ENCODE peak calls at places on chromosome 12, in ten cellular contexts. One of them, this sample, is unnamed.

GRCh38 chr12:67720383-67720856 is 71.9 kb downstream of the DYRK2 start:
- DNase-seq in SHP77: no peak
- DNase-seq in mesothelial cell of epicardium: no peak
- DNase-seq in amniotic stem cell: no peak
- DNase-seq in neuronal stem cell: no peak
- DNase-seq in neural crest cell: no peak
- DNase-seq in mesendoderm: peak
- DNase-seq in pancreas: no peak
- DNase-seq in A549: no peak
- DNase-seq in NCI-H2029 treated with DMSO at 0.1 percent for 48 hours: peak
- DNase-seq in this sample: no peak

GRCh38 chr12:51953011-51953568 is 1.6 kb downstream of the ACVR1B start:
- DNase-seq in mesothelial cell of epicardium: no peak
- DNase-seq in amniotic stem cell: no peak
- DNase-seq in pancreas: no peak
- DNase-seq in neuronal stem cell: no peak
- DNase-seq in neural crest cell: peak
- DNase-seq in NCI-H2029 treated with DMSO at 0.1 percent for 48 hours: no peak
- DNase-seq in SHP77: no peak
- DNase-seq in mesendoderm: no peak
- DNase-seq in A549: no peak
- DNase-seq in this sample: no peak

GRCh38 chr12:76272292-76272691 is 75.9 kb downstream of the BBS10 start:
- DNase-seq in neural crest cell: peak
- DNase-seq in pancreas: no peak
- DNase-seq in mesothelial cell of epicardium: no peak
- DNase-seq in mesendoderm: no peak
- DNase-seq in amniotic stem cell: no peak
- DNase-seq in SHP77: no peak
- DNase-seq in neuronal stem cell: no peak
- DNase-seq in A549: no peak
- DNase-seq in NCI-H2029 treated with DMSO at 0.1 percent for 48 hours: no peak
- DNase-seq in this sample: no peak

GRCh38 chr12:50059440-50060119 is 2.2 kb downstream of the ASIC1 start:
- DNase-seq in SHP77: no peak
- DNase-seq in mesendoderm: no peak
- DNase-seq in A549: no peak
- DNase-seq in NCI-H2029 treated with DMSO at 0.1 percent for 48 hours: no peak
- DNase-seq in neuronal stem cell: no peak
- DNase-seq in mesothelial cell of epicardium: no peak
- DNase-seq in pancreas: no peak
- DNase-seq in neural crest cell: no peak
- DNase-seq in amniotic stem cell: no peak
- DNase-seq in this sample: no peak

GRCh38 chr12:58765653-58766554 is 154.4 kb downstream of the LRIG3 start:
- DNase-seq in NCI-H2029 treated with DMSO at 0.1 percent for 48 hours: peak
- DNase-seq in neuronal stem cell: no peak
- DNase-seq in amniotic stem cell: no peak
- DNase-seq in SHP77: peak
- DNase-seq in pancreas: peak
- DNase-seq in mesendoderm: no peak
- DNase-seq in mesothelial cell of epicardium: no peak
- DNase-seq in A549: no peak
- DNase-seq in neural crest cell: no peak
- DNase-seq in this sample: no peak

GRCh38 chr12:53502331-53502730 is 1.2 kb downstream of the TARBP2 start:
- DNase-seq in neural crest cell: no peak
- DNase-seq in A549: no peak
- DNase-seq in mesendoderm: no peak
- DNase-seq in amniotic stem cell: no peak
- DNase-seq in SHP77: no peak
- DNase-seq in neuronal stem cell: no peak
- DNase-seq in NCI-H2029 treated with DMSO at 0.1 percent for 48 hours: no peak
- DNase-seq in pancreas: no peak
- DNase-seq in mesothelial cell of epicardium: no peak
- DNase-seq in this sample: no peak

GRCh38 chr12:107225626-107226025 is 132.3 kb upstream of the CRY1 start:
- DNase-seq in mesothelial cell of epicardium: no peak
- DNase-seq in amniotic stem cell: no peak
- DNase-seq in NCI-H2029 treated with DMSO at 0.1 percent for 48 hours: no peak
- DNase-seq in mesendoderm: peak
- DNase-seq in A549: peak
- DNase-seq in neuronal stem cell: no peak
- DNase-seq in pancreas: no peak
- DNase-seq in SHP77: no peak
- DNase-seq in neural crest cell: no peak
- DNase-seq in this sample: no peak

GRCh38 chr12:113162102-113163029 is 12.8 kb downstream of the CFAP73 start:
- DNase-seq in A549: no peak
- DNase-seq in NCI-H2029 treated with DMSO at 0.1 percent for 48 hours: no peak
- DNase-seq in mesothelial cell of epicardium: no peak
- DNase-seq in neural crest cell: no peak
- DNase-seq in SHP77: no peak
- DNase-seq in neuronal stem cell: no peak
- DNase-seq in mesendoderm: peak
- DNase-seq in amniotic stem cell: no peak
- DNase-seq in pancreas: peak
- DNase-seq in this sample: no peak

GRCh38 chr12:6426882-6427671 is 17.7 kb upstream of the CD27 start:
- DNase-seq in SHP77: no peak
- DNase-seq in amniotic stem cell: no peak
- DNase-seq in neuronal stem cell: no peak
- DNase-seq in A549: no peak
- DNase-seq in mesendoderm: no peak
- DNase-seq in neural crest cell: no peak
- DNase-seq in NCI-H2029 treated with DMSO at 0.1 percent for 48 hours: no peak
- DNase-seq in pancreas: peak
- DNase-seq in mesothelial cell of epicardium: no peak
- DNase-seq in this sample: peak

GRCh38 chr12:93062100-93062419 is 133.0 kb upstream of the EEA1 start:
- DNase-seq in mesendoderm: no peak
- DNase-seq in neural crest cell: no peak
- DNase-seq in pancreas: no peak
- DNase-seq in amniotic stem cell: no peak
- DNase-seq in SHP77: no peak
- DNase-seq in mesothelial cell of epicardium: no peak
- DNase-seq in neuronal stem cell: no peak
- DNase-seq in NCI-H2029 treated with DMSO at 0.1 percent for 48 hours: peak
- DNase-seq in A549: no peak
- DNase-seq in this sample: no peak

GRCh38 chr12:26346748-26347147 is 151.4 kb downstream of the SSPN start:
- DNase-seq in NCI-H2029 treated with DMSO at 0.1 percent for 48 hours: no peak
- DNase-seq in pancreas: no peak
- DNase-seq in amniotic stem cell: no peak
- DNase-seq in SHP77: no peak
- DNase-seq in neuronal stem cell: no peak
- DNase-seq in neural crest cell: no peak
- DNase-seq in mesendoderm: peak
- DNase-seq in A549: no peak
- DNase-seq in mesothelial cell of epicardium: no peak
- DNase-seq in this sample: no peak

GRCh38 chr12:12511895-12512674 is 50.6 kb downstream of the DUSP16 start:
- DNase-seq in mesothelial cell of epicardium: no peak
- DNase-seq in pancreas: no peak
- DNase-seq in mesendoderm: no peak
- DNase-seq in NCI-H2029 treated with DMSO at 0.1 percent for 48 hours: no peak
- DNase-seq in neuronal stem cell: no peak
- DNase-seq in A549: no peak
- DNase-seq in neural crest cell: no peak
- DNase-seq in amniotic stem cell: no peak
- DNase-seq in SHP77: no peak
- DNase-seq in this sample: no peak

GRCh38 chr12:65432606-65433005 is 154.1 kb downstream of the MSRB3 start:
- DNase-seq in SHP77: no peak
- DNase-seq in mesothelial cell of epicardium: no peak
- DNase-seq in amniotic stem cell: no peak
- DNase-seq in NCI-H2029 treated with DMSO at 0.1 percent for 48 hours: no peak
- DNase-seq in neural crest cell: no peak
- DNase-seq in pancreas: no peak
- DNase-seq in neuronal stem cell: no peak
- DNase-seq in mesendoderm: peak
- DNase-seq in A549: no peak
- DNase-seq in this sample: no peak

GRCh38 chr12:16587514-16587913 is 18.4 kb downstream of the LMO3 start:
- DNase-seq in amniotic stem cell: no peak
- DNase-seq in mesothelial cell of epicardium: no peak
- DNase-seq in mesendoderm: no peak
- DNase-seq in SHP77: no peak
- DNase-seq in pancreas: no peak
- DNase-seq in neuronal stem cell: no peak
- DNase-seq in A549: no peak
- DNase-seq in neural crest cell: no peak
- DNase-seq in NCI-H2029 treated with DMSO at 0.1 percent for 48 hours: no peak
- DNase-seq in this sample: no peak

GRCh38 chr12:108119126-108119973 is 9.7 kb upstream of the WSCD2 start:
- DNase-seq in A549: no peak
- DNase-seq in NCI-H2029 treated with DMSO at 0.1 percent for 48 hours: no peak
- DNase-seq in SHP77: no peak
- DNase-seq in pancreas: no peak
- DNase-seq in amniotic stem cell: no peak
- DNase-seq in neural crest cell: no peak
- DNase-seq in neuronal stem cell: no peak
- DNase-seq in mesothelial cell of epicardium: no peak
- DNase-seq in mesendoderm: no peak
- DNase-seq in this sample: no peak

GRCh38 chr12:95608252-95609033 is 57.2 kb upstream of the USP44 start:
- DNase-seq in mesendoderm: no peak
- DNase-seq in mesothelial cell of epicardium: no peak
- DNase-seq in NCI-H2029 treated with DMSO at 0.1 percent for 48 hours: peak
- DNase-seq in pancreas: peak
- DNase-seq in neuronal stem cell: no peak
- DNase-seq in amniotic stem cell: no peak
- DNase-seq in neural crest cell: no peak
- DNase-seq in A549: peak
- DNase-seq in SHP77: peak
- DNase-seq in this sample: no peak

GRCh38 chr12:79547735-79548347 is 142.9 kb downstream of the PAWR start:
- DNase-seq in neural crest cell: peak
- DNase-seq in mesothelial cell of epicardium: no peak
- DNase-seq in A549: peak
- DNase-seq in pancreas: no peak
- DNase-seq in SHP77: no peak
- DNase-seq in neuronal stem cell: peak
- DNase-seq in mesendoderm: peak
- DNase-seq in NCI-H2029 treated with DMSO at 0.1 percent for 48 hours: peak
- DNase-seq in amniotic stem cell: peak
- DNase-seq in this sample: no peak

GRCh38 chr12:80195143-80195726 is 95.9 kb downstream of the OTOGL start:
- DNase-seq in pancreas: no peak
- DNase-seq in A549: peak
- DNase-seq in NCI-H2029 treated with DMSO at 0.1 percent for 48 hours: no peak
- DNase-seq in neuronal stem cell: peak
- DNase-seq in mesendoderm: peak
- DNase-seq in amniotic stem cell: peak
- DNase-seq in neural crest cell: peak
- DNase-seq in mesothelial cell of epicardium: no peak
- DNase-seq in SHP77: no peak
- DNase-seq in this sample: no peak

GRCh38 chr12:121427556-121428055 is 27.7 kb downstream of the RNF34 start:
- DNase-seq in neural crest cell: no peak
- DNase-seq in mesothelial cell of epicardium: no peak
- DNase-seq in SHP77: no peak
- DNase-seq in pancreas: no peak
- DNase-seq in amniotic stem cell: no peak
- DNase-seq in mesendoderm: no peak
- DNase-seq in neuronal stem cell: no peak
- DNase-seq in NCI-H2029 treated with DMSO at 0.1 percent for 48 hours: no peak
- DNase-seq in A549: no peak
- DNase-seq in this sample: no peak

GRCh38 chr12:78194448-78194847 is 363.8 kb downstream of the NAV3 start:
- DNase-seq in pancreas: no peak
- DNase-seq in SHP77: no peak
- DNase-seq in neural crest cell: no peak
- DNase-seq in amniotic stem cell: no peak
- DNase-seq in mesothelial cell of epicardium: no peak
- DNase-seq in neuronal stem cell: no peak
- DNase-seq in NCI-H2029 treated with DMSO at 0.1 percent for 48 hours: no peak
- DNase-seq in A549: no peak
- DNase-seq in mesendoderm: no peak
- DNase-seq in this sample: no peak

This sample was measured in stimulated activated naive B cell treated with anti-CD40 and anti-IgM and Interleukin-4, amounts not matched to agents 10 μg/mL and 1 μg/mL and 100 μg/mL, for 72 hours.